ENCODE peak calls at places on chromosome 11, in eight cellular contexts. One of them, this sample, is unnamed.
A peak's percentile ranks its signal among the peaks of the same experiment; 100 is the strongest.

GRCh38 chr11:28342704-28343103 is 234.5 kb downstream of the METTL15 start:
- DNase-seq in CD4-positive, CD25-positive, alpha-beta regulatory T cell: no peak
- DNase-seq in tibial artery: no peak
- DNase-seq in Panc1: no peak
- DNase-seq in aorta: no peak
- DNase-seq in stomach: no peak
- DNase-seq in caudate nucleus: no peak
- DNase-seq in IMR-90: peak; percentile 50
- DNase-seq in this sample: no peak

GRCh38 chr11:74988541-74989268 is at the start of gene NEU3:
- DNase-seq in CD4-positive, CD25-positive, alpha-beta regulatory T cell: peak; percentile 78
- DNase-seq in tibial artery: peak; percentile 76
- DNase-seq in Panc1: peak; percentile 41
- DNase-seq in aorta: peak; percentile 87
- DNase-seq in stomach: peak; percentile 84
- DNase-seq in caudate nucleus: peak; percentile 36
- DNase-seq in IMR-90: peak; percentile 69
- DNase-seq in this sample: peak; percentile 80

GRCh38 chr11:46913484-46913883 is 4.9 kb downstream of the LRP4 start:
- DNase-seq in CD4-positive, CD25-positive, alpha-beta regulatory T cell: no peak
- DNase-seq in tibial artery: no peak
- DNase-seq in Panc1: no peak
- DNase-seq in aorta: no peak
- DNase-seq in stomach: no peak
- DNase-seq in caudate nucleus: no peak
- DNase-seq in IMR-90: no peak
- DNase-seq in this sample: no peak

GRCh38 chr11:1636291-1636950 is 6.8 kb downstream of the KRTAP5-5 start:
- DNase-seq in CD4-positive, CD25-positive, alpha-beta regulatory T cell: no peak
- DNase-seq in tibial artery: no peak
- DNase-seq in Panc1: no peak
- DNase-seq in aorta: no peak
- DNase-seq in stomach: no peak
- DNase-seq in caudate nucleus: no peak
- DNase-seq in IMR-90: no peak
- DNase-seq in this sample: no peak

GRCh38 chr11:30967579-30967978 is 381.4 kb upstream of the MPPED2 start:
- DNase-seq in CD4-positive, CD25-positive, alpha-beta regulatory T cell: no peak
- DNase-seq in tibial artery: no peak
- DNase-seq in Panc1: no peak
- DNase-seq in aorta: no peak
- DNase-seq in stomach: no peak
- DNase-seq in caudate nucleus: no peak
- DNase-seq in IMR-90: no peak
- DNase-seq in this sample: no peak

GRCh38 chr11:122242731-122243130 is 126.7 kb upstream of the BLID start:
- DNase-seq in CD4-positive, CD25-positive, alpha-beta regulatory T cell: no peak
- DNase-seq in tibial artery: no peak
- DNase-seq in Panc1: no peak
- DNase-seq in aorta: peak; percentile 52
- DNase-seq in stomach: no peak
- DNase-seq in caudate nucleus: no peak
- DNase-seq in IMR-90: no peak
- DNase-seq in this sample: no peak

GRCh38 chr11:8080674-8081590 is at the start of gene TUB:
- DNase-seq in CD4-positive, CD25-positive, alpha-beta regulatory T cell: no peak
- DNase-seq in tibial artery: no peak
- DNase-seq in Panc1: no peak
- DNase-seq in aorta: no peak
- DNase-seq in stomach: peak; percentile 26
- DNase-seq in caudate nucleus: no peak
- DNase-seq in IMR-90: no peak
- DNase-seq in this sample: no peak

GRCh38 chr11:116866774-116867455 is 29.5 kb upstream of the APOA1 start:
- DNase-seq in CD4-positive, CD25-positive, alpha-beta regulatory T cell: no peak
- DNase-seq in tibial artery: no peak
- DNase-seq in Panc1: no peak
- DNase-seq in aorta: no peak
- DNase-seq in stomach: no peak
- DNase-seq in caudate nucleus: no peak
- DNase-seq in IMR-90: no peak
- DNase-seq in this sample: no peak

GRCh38 chr11:44333271-44334218 is 23.6 kb upstream of the ALX4 start:
- DNase-seq in CD4-positive, CD25-positive, alpha-beta regulatory T cell: no peak
- DNase-seq in tibial artery: no peak
- DNase-seq in Panc1: no peak
- DNase-seq in aorta: no peak
- DNase-seq in stomach: no peak
- DNase-seq in caudate nucleus: no peak
- DNase-seq in IMR-90: peak; percentile 25
- DNase-seq in this sample: no peak

GRCh38 chr11:44171518-44171917 is 76.0 kb downstream of the EXT2 start:
- DNase-seq in CD4-positive, CD25-positive, alpha-beta regulatory T cell: no peak
- DNase-seq in tibial artery: no peak
- DNase-seq in Panc1: no peak
- DNase-seq in aorta: no peak
- DNase-seq in stomach: no peak
- DNase-seq in caudate nucleus: no peak
- DNase-seq in IMR-90: no peak
- DNase-seq in this sample: no peak

GRCh38 chr11:84355911-84356310 is 1069.7 kb upstream of the CCDC90B start:
- DNase-seq in CD4-positive, CD25-positive, alpha-beta regulatory T cell: no peak
- DNase-seq in tibial artery: no peak
- DNase-seq in Panc1: no peak
- DNase-seq in aorta: no peak
- DNase-seq in stomach: no peak
- DNase-seq in caudate nucleus: no peak
- DNase-seq in IMR-90: no peak
- DNase-seq in this sample: no peak

GRCh38 chr11:67308031-67308866 is 4.9 kb downstream of the SSH3 start:
- DNase-seq in CD4-positive, CD25-positive, alpha-beta regulatory T cell: no peak
- DNase-seq in tibial artery: no peak
- DNase-seq in Panc1: no peak
- DNase-seq in aorta: no peak
- DNase-seq in stomach: peak; percentile 17
- DNase-seq in caudate nucleus: no peak
- DNase-seq in IMR-90: no peak
- DNase-seq in this sample: no peak

GRCh38 chr11:66335531-66336233 is 552 bp downstream of the RIN1 start:
- DNase-seq in CD4-positive, CD25-positive, alpha-beta regulatory T cell: no peak
- DNase-seq in tibial artery: peak; percentile 24
- DNase-seq in Panc1: no peak
- DNase-seq in aorta: peak; percentile 69
- DNase-seq in stomach: no peak
- DNase-seq in caudate nucleus: no peak
- DNase-seq in IMR-90: peak; percentile 59
- DNase-seq in this sample: no peak

GRCh38 chr11:60699282-60699681 is at the start of gene MS4A8:
- DNase-seq in CD4-positive, CD25-positive, alpha-beta regulatory T cell: no peak
- DNase-seq in tibial artery: no peak
- DNase-seq in Panc1: no peak
- DNase-seq in aorta: no peak
- DNase-seq in stomach: no peak
- DNase-seq in caudate nucleus: no peak
- DNase-seq in IMR-90: no peak
- DNase-seq in this sample: no peak

GRCh38 chr11:46649180-46649738 is 31.9 kb downstream of the ATG13 start:
- DNase-seq in CD4-positive, CD25-positive, alpha-beta regulatory T cell: no peak
- DNase-seq in tibial artery: peak; percentile 87
- DNase-seq in Panc1: no peak
- DNase-seq in aorta: no peak
- DNase-seq in stomach: no peak
- DNase-seq in caudate nucleus: peak; percentile 61
- DNase-seq in IMR-90: peak; percentile 97
- DNase-seq in this sample: no peak

GRCh38 chr11:74025467-74026166 is 16.7 kb upstream of the UCP3 start:
- DNase-seq in CD4-positive, CD25-positive, alpha-beta regulatory T cell: no peak
- DNase-seq in tibial artery: no peak
- DNase-seq in Panc1: no peak
- DNase-seq in aorta: no peak
- DNase-seq in stomach: no peak
- DNase-seq in caudate nucleus: no peak
- DNase-seq in IMR-90: peak; percentile 61
- DNase-seq in this sample: no peak

GRCh38 chr11:37505406-37505805 is 907.4 kb upstream of the RAG2 start:
- DNase-seq in CD4-positive, CD25-positive, alpha-beta regulatory T cell: no peak
- DNase-seq in tibial artery: no peak
- DNase-seq in Panc1: no peak
- DNase-seq in aorta: no peak
- DNase-seq in stomach: no peak
- DNase-seq in caudate nucleus: no peak
- DNase-seq in IMR-90: no peak
- DNase-seq in this sample: no peak

GRCh38 chr11:69862331-69862761 is 43.1 kb upstream of the FGF3 start:
- DNase-seq in CD4-positive, CD25-positive, alpha-beta regulatory T cell: no peak
- DNase-seq in tibial artery: no peak
- DNase-seq in Panc1: no peak
- DNase-seq in aorta: no peak
- DNase-seq in stomach: no peak
- DNase-seq in caudate nucleus: no peak
- DNase-seq in IMR-90: no peak
- DNase-seq in this sample: no peak

GRCh38 chr11:66106786-66107599 is 36.9 kb downstream of the PACS1 start:
- DNase-seq in CD4-positive, CD25-positive, alpha-beta regulatory T cell: no peak
- DNase-seq in tibial artery: no peak
- DNase-seq in Panc1: no peak
- DNase-seq in aorta: no peak
- DNase-seq in stomach: no peak
- DNase-seq in caudate nucleus: no peak
- DNase-seq in IMR-90: no peak
- DNase-seq in this sample: no peak

GRCh38 chr11:126337121-126337471 is 18.4 kb upstream of the ST3GAL4 start:
- DNase-seq in CD4-positive, CD25-positive, alpha-beta regulatory T cell: no peak
- DNase-seq in tibial artery: peak; percentile 16
- DNase-seq in Panc1: no peak
- DNase-seq in aorta: no peak
- DNase-seq in stomach: no peak
- DNase-seq in caudate nucleus: no peak
- DNase-seq in IMR-90: no peak
- DNase-seq in this sample: no peak

GRCh38 chr11:126336065-126336464 is 19.4 kb upstream of the ST3GAL4 start:
- DNase-seq in CD4-positive, CD25-positive, alpha-beta regulatory T cell: no peak
- DNase-seq in tibial artery: no peak
- DNase-seq in Panc1: no peak
- DNase-seq in aorta: peak; percentile 6
- DNase-seq in stomach: no peak
- DNase-seq in caudate nucleus: no peak
- DNase-seq in IMR-90: no peak
- DNase-seq in this sample: no peak

GRCh38 chr11:126336646-126337045 is 18.8 kb upstream of the ST3GAL4 start:
- DNase-seq in CD4-positive, CD25-positive, alpha-beta regulatory T cell: no peak
- DNase-seq in tibial artery: peak; percentile 13
- DNase-seq in Panc1: no peak
- DNase-seq in aorta: peak; percentile 32
- DNase-seq in stomach: no peak
- DNase-seq in caudate nucleus: no peak
- DNase-seq in IMR-90: no peak
- DNase-seq in this sample: no peak

GRCh38 chr11:126338346-126339055 is 17.0 kb upstream of the ST3GAL4 start:
- DNase-seq in CD4-positive, CD25-positive, alpha-beta regulatory T cell: no peak
- DNase-seq in tibial artery: peak; percentile 15
- DNase-seq in Panc1: no peak
- DNase-seq in aorta: peak; percentile 40
- DNase-seq in stomach: no peak
- DNase-seq in caudate nucleus: no peak
- DNase-seq in IMR-90: no peak
- DNase-seq in this sample: no peak

GRCh38 chr11:126337472-126338241 is 17.8 kb upstream of the ST3GAL4 start:
- DNase-seq in CD4-positive, CD25-positive, alpha-beta regulatory T cell: no peak
- DNase-seq in tibial artery: peak; percentile 18
- DNase-seq in Panc1: no peak
- DNase-seq in aorta: peak; percentile 44
- DNase-seq in stomach: no peak
- DNase-seq in caudate nucleus: no peak
- DNase-seq in IMR-90: no peak
- DNase-seq in this sample: no peak
- H3K27ac ChIP-seq in CD4-positive, CD25-positive, alpha-beta regulatory T cell: no peak overlapping the region
- H3K27ac ChIP-seq in tibial artery: no peak overlapping the region
- H3K27ac ChIP-seq in Panc1: no peak overlapping the region
- H3K27ac ChIP-seq in aorta: no peak overlapping the region
- H3K27ac ChIP-seq in stomach: no peak overlapping the region
- H3K27ac ChIP-seq in caudate nucleus: no peak overlapping the region
- H3K27ac ChIP-seq in IMR-90: no peak overlapping the region
- H3K27ac ChIP-seq in this sample: no peak overlapping the region

GRCh38 chr11:96259053-96259837 is 83.8 kb downstream of the MAML2 start:
- DNase-seq in CD4-positive, CD25-positive, alpha-beta regulatory T cell: no peak
- DNase-seq in tibial artery: no peak
- DNase-seq in Panc1: no peak
- DNase-seq in aorta: no peak
- DNase-seq in stomach: no peak
- DNase-seq in caudate nucleus: no peak
- DNase-seq in IMR-90: peak; percentile 86
- DNase-seq in this sample: no peak
- H3K27ac ChIP-seq in CD4-positive, CD25-positive, alpha-beta regulatory T cell: peak overlapping the region; percentile 87
- H3K27ac ChIP-seq in tibial artery: peak overlapping the region; percentile 42
- H3K27ac ChIP-seq in Panc1: no peak overlapping the region
- H3K27ac ChIP-seq in aorta: no peak overlapping the region
- H3K27ac ChIP-seq in stomach: peak overlapping the region; percentile 62
- H3K27ac ChIP-seq in caudate nucleus: no peak overlapping the region
- H3K27ac ChIP-seq in IMR-90: peak overlapping the region; percentile 23
- H3K27ac ChIP-seq in this sample: peak overlapping the region; percentile 87

GRCh38 chr11:71451596-71452353 is 1.2 kb upstream of the NADSYN1 start:
- DNase-seq in CD4-positive, CD25-positive, alpha-beta regulatory T cell: no peak
- DNase-seq in tibial artery: peak; percentile 11
- DNase-seq in Panc1: no peak
- DNase-seq in aorta: peak; percentile 46
- DNase-seq in stomach: no peak
- DNase-seq in caudate nucleus: no peak
- DNase-seq in IMR-90: no peak
- DNase-seq in this sample: no peak

GRCh38 chr11:71450507-71450906 is 2.3 kb upstream of the DHCR7 start:
- DNase-seq in CD4-positive, CD25-positive, alpha-beta regulatory T cell: no peak
- DNase-seq in tibial artery: no peak
- DNase-seq in Panc1: no peak
- DNase-seq in aorta: no peak
- DNase-seq in stomach: no peak
- DNase-seq in caudate nucleus: no peak
- DNase-seq in IMR-90: no peak
- DNase-seq in this sample: no peak

GRCh38 chr11:71453021-71453910 is at the start of gene NADSYN1:
- DNase-seq in CD4-positive, CD25-positive, alpha-beta regulatory T cell: peak; percentile 93
- DNase-seq in tibial artery: peak; percentile 95
- DNase-seq in Panc1: peak; percentile 61
- DNase-seq in aorta: peak; percentile 99
- DNase-seq in stomach: peak; percentile 99
- DNase-seq in caudate nucleus: peak; percentile 86
- DNase-seq in IMR-90: peak; percentile 87
- DNase-seq in this sample: peak; percentile 96

GRCh38 chr11:71453911-71454304 is 905 bp downstream of the NADSYN1 start:
- DNase-seq in CD4-positive, CD25-positive, alpha-beta regulatory T cell: no peak
- DNase-seq in tibial artery: no peak
- DNase-seq in Panc1: no peak
- DNase-seq in aorta: no peak
- DNase-seq in stomach: no peak
- DNase-seq in caudate nucleus: no peak
- DNase-seq in IMR-90: no peak
- DNase-seq in this sample: no peak

GRCh38 chr11:71452354-71453020 is 516 bp upstream of the NADSYN1 start:
- DNase-seq in CD4-positive, CD25-positive, alpha-beta regulatory T cell: peak; percentile 33
- DNase-seq in tibial artery: peak; percentile 59
- DNase-seq in Panc1: no peak
- DNase-seq in aorta: peak; percentile 80
- DNase-seq in stomach: peak; percentile 63
- DNase-seq in caudate nucleus: no peak
- DNase-seq in IMR-90: peak; percentile 35
- DNase-seq in this sample: peak; percentile 82
- H3K27ac ChIP-seq in CD4-positive, CD25-positive, alpha-beta regulatory T cell: peak overlapping the region; percentile 90
- H3K27ac ChIP-seq in tibial artery: peak overlapping the region; percentile 80
- H3K27ac ChIP-seq in Panc1: peak overlapping the region; percentile 73
- H3K27ac ChIP-seq in aorta: no peak overlapping the region
- H3K27ac ChIP-seq in stomach: peak overlapping the region; percentile 91
- H3K27ac ChIP-seq in caudate nucleus: peak overlapping the region; percentile 67
- H3K27ac ChIP-seq in IMR-90: no peak overlapping the region
- H3K27ac ChIP-seq in this sample: peak overlapping the region; percentile 89

GRCh38 chr11:118277312-118277711 is 13.2 kb upstream of the MPZL2 start:
- DNase-seq in CD4-positive, CD25-positive, alpha-beta regulatory T cell: no peak
- DNase-seq in tibial artery: no peak
- DNase-seq in Panc1: no peak
- DNase-seq in aorta: no peak
- DNase-seq in stomach: peak; percentile 41
- DNase-seq in caudate nucleus: no peak
- DNase-seq in IMR-90: peak; percentile 36
- DNase-seq in this sample: no peak
- H3K27ac ChIP-seq in CD4-positive, CD25-positive, alpha-beta regulatory T cell: no peak overlapping the region
- H3K27ac ChIP-seq in tibial artery: no peak overlapping the region
- H3K27ac ChIP-seq in Panc1: no peak overlapping the region
- H3K27ac ChIP-seq in aorta: no peak overlapping the region
- H3K27ac ChIP-seq in stomach: peak overlapping the region; percentile 47
- H3K27ac ChIP-seq in caudate nucleus: no peak overlapping the region
- H3K27ac ChIP-seq in IMR-90: no peak overlapping the region
- H3K27ac ChIP-seq in this sample: no peak overlapping the region

This sample was measured in CD8-positive, alpha-beta T cell.